ENCODE peak calls at places on chromosomes 4 and X, in five cellular contexts. K is IMR-90, L is trophoblast cell, U is neuronal stem cell, Y is H1. P is an unnamed sample.
A peak's percentile ranks its signal among the peaks of the same experiment; 100 is the strongest.

GRCh38 chrX:118660085-118660484 is 67.3 kb upstream of the IL13RA1 start:
- DNase-seq in U (no peak), K (no peak), Y (no peak), L (no peak), P (peak; percentile 56)

GRCh38 chr4:56435001-56435747 is at the start of gene PPAT:
- DNase-seq in K (peak; percentile 95), U (peak; percentile 99), Y (peak; percentile 95), L (peak; percentile 99), P (peak; percentile 98)

GRCh38 chr4:108854781-108855180 is 91.9 kb upstream of the ETNPPL start:
- DNase-seq in K (no peak), L (no peak), Y (no peak), U (no peak), P (no peak)

GRCh38 chr4:31058656-31059055 is 338.5 kb downstream of the PCDH7 start:
- DNase-seq in Y (no peak), L (no peak), K (no peak), U (no peak), P (no peak)

GRCh38 chr4:114400531-114400930 is 198.1 kb upstream of the UGT8 start:
- DNase-seq in Y (no peak), L (no peak), K (no peak), U (no peak), P (no peak)

GRCh38 chr4:38759077-38759789 is 23.6 kb downstream of the TLR10 start:
- DNase-seq in L (peak; percentile 22), U (peak; percentile 56), Y (peak; percentile 15), K (peak; percentile 80), P (peak; percentile 74)

GRCh38 chr4:102663073-102663472 is 97.7 kb downstream of the MANBA start:
- DNase-seq in K (peak; percentile 80), Y (no peak), L (no peak), U (no peak), P (peak; percentile 83)

GRCh38 chrX:135086197-135086854 is 34.0 kb downstream of the ETDB start:
- DNase-seq in U (peak; percentile 29), Y (no peak), L (peak; percentile 22), K (peak; percentile 61), P (peak; percentile 57)

GRCh38 chr4:42637861-42638260 is 19.0 kb downstream of the ATP8A1 start:
- DNase-seq in L (no peak), K (no peak), Y (no peak), U (no peak), P (no peak)

GRCh38 chr4:182143822-182144620 is 99.2 kb upstream of the TENM3 start:
- DNase-seq in U (peak; percentile 78), Y (no peak), L (peak; percentile 50), K (peak; percentile 83), P (peak; percentile 18)

GRCh38 chr4:20252656-20253271 is 1.1 kb downstream of the SLIT2 start:
- DNase-seq in L (no peak), Y (no peak), U (peak; percentile 40), K (peak; percentile 39), P (peak; percentile 38)

GRCh38 chrX:42732506-42732905 is 45.5 kb downstream of the PPP1R2C start:
- DNase-seq in K (no peak), Y (no peak), L (no peak), U (no peak), P (no peak)

GRCh38 chr4:57081651-57082349 is 28.4 kb downstream of the IGFBP7 start:
- DNase-seq in Y (no peak), L (no peak), U (no peak), K (no peak), P (no peak)

GRCh38 chr4:105840426-105841174 is 54.7 kb upstream of the NPNT start:
- DNase-seq in U (no peak), K (no peak), Y (no peak), L (no peak), P (no peak)

GRCh38 chrX:106039920-106040319 is 1.4 kb upstream of the SERPINA7 start:
- DNase-seq in U (no peak), L (no peak), Y (no peak), K (no peak), P (no peak)

GRCh38 chr4:23373269-23373668 is 516.6 kb downstream of the PPARGC1A start:
- DNase-seq in U (no peak), K (peak; percentile 4), L (peak; percentile 61), Y (no peak), P (peak; percentile 20)

GRCh38 chr4:33930497-33930896 is 2313.8 kb downstream of the ARAP2 start:
- DNase-seq in Y (no peak), K (no peak), L (no peak), U (no peak), P (no peak)

GRCh38 chr4:7767966-7768365 is 171.7 kb downstream of the AFAP1 start:
- DNase-seq in L (no peak), Y (no peak), U (no peak), K (no peak), P (no peak)
- H3K36me3 ChIP-seq in L (peaks cover 81% of the 10 kb centered on the region), Y (peaks cover 4% of the 10 kb centered on the region), U (peaks cover 9% of the 10 kb centered on the region), K (peaks cover 93% of the 10 kb centered on the region), P (peaks cover 90% of the 10 kb centered on the region)

GRCh38 chrX:114028907-114029662 is 554.8 kb upstream of the HTR2C start:
- DNase-seq in K (no peak), U (no peak), Y (no peak), L (no peak), P (no peak)
- H3K23ac ChIP-seq in K (no peak overlapping the region), U (no peak overlapping the region), Y (no peak overlapping the region), L (no peak overlapping the region), P (no peak overlapping the region)

GRCh38 chr4:119037709-119038463 is 97.7 kb upstream of the MYOZ2 start:
- DNase-seq in Y (no peak), K (no peak), U (no peak), L (no peak), P (no peak)
- H2AFZ ChIP-seq in Y (peak overlapping the region; percentile 51), K (no peak overlapping the region), U (no peak overlapping the region), L (no peak overlapping the region), P (no peak overlapping the region)

DNA sequence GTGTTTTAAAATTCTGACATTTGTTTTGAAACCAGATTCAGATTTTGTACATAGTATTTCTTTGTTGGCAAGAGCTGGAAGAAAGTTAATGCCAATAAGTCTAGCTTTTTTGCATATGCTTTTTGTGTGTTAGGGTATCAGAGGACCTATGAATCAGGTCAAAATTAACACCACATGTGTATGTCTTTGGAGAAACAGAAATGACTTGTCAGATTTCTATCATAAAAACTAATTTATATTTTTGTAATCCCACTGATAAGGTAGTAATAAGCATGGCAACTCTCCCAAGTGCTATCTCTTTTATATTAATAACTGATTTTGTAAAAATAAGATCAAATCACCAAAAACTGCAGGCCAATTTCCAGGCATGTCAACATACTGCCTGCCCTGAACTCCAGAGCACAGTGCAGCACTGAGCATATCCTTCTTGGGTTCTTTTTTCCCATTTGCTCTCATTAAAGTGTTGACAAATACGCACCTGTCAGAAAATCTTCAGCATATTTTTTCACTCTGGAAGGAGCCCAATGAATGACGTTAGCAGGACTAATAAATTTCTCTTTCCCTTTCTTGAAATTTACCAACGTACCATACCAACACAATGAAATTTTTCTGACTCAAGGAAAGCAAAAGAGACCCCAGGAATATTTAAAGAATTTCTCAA is 65.5 kb downstream of the SH3RF1 start:
- DNase-seq in Y (no peak), K (no peak), U (no peak), L (no peak), P (no peak)
- H3K36me3 ChIP-seq in Y (no peaks in the 10 kb centered on the region), K (peaks cover 1% of the 10 kb centered on the region), U (no peaks in the 10 kb centered on the region), L (no peaks in the 10 kb centered on the region), P (peaks cover 4% of the 10 kb centered on the region)

GRCh38 chr4:7938513-7939376 is 916 bp downstream of the AFAP1 start:
- DNase-seq in L (peak; percentile 14), U (no peak), Y (no peak), K (peak; percentile 45), P (peak; percentile 65)
- H3K23ac ChIP-seq in L (no peak overlapping the region), U (peak overlapping the region; percentile 94), Y (no peak overlapping the region), K (peak overlapping the region; percentile 89), P (peak overlapping the region; percentile 100)

DNA sequence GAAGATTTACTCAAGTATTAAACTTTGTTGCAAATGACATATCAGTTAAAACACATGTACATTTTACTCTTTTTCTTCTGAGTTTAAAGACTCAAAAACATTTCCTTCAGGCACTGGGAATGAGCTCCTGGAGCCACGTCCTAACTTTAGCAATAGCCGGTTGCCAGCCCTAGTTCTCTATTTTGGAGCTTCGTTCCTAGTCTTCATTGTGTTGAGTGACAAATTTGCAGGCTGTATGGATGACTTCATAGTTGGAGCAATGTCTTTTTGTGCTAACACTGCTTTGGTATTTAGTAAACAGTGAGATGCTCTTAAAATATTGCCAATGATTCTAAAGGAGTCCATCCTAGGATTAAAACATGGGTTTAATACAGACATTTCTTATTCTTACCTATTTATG is 190.9 kb downstream of the FAT4 start:
- DNase-seq in K (no peak), Y (no peak), U (no peak), L (no peak), P (no peak)
- H2AFZ ChIP-seq in K (no peak overlapping the region), Y (no peak overlapping the region), U (no peak overlapping the region), L (no peak overlapping the region), P (no peak overlapping the region)

DNA sequence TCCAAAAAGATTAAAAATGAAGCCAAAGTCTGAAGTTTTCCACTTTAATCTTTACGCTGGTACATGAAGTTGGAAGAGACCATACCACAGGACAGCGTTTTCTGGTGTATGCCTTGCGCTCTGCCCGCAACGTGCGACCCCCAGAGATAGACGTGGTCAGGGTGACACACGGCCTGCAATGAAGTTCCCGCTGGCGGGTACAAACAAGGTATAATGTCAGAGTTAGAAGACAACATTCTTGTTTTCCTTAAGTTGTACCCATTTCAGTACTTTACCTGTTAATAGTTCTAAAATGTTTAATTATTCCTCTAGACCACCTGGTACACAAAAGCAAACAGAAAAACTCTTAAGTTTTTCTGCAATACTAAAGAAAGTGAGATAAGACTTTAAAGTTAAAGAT is 4.8 kb downstream of the HNRNPDL start:
- DNase-seq in K (no peak), L (no peak), U (no peak), Y (no peak), P (no peak)
- H3K36me3 ChIP-seq in K (peaks cover 24% of the 10 kb centered on the region), L (peaks cover 11% of the 10 kb centered on the region), U (peaks cover 17% of the 10 kb centered on the region), Y (peaks cover 47% of the 10 kb centered on the region), P (peaks cover 6% of the 10 kb centered on the region)

GRCh38 chr4:2965262-2965661 is 1.9 kb downstream of the GRK4 start:
- DNase-seq in Y (no peak), U (no peak), K (no peak), L (no peak), P (no peak)

GRCh38 chr4:2962099-2962455 is 1.1 kb downstream of the NOP14 start:
- DNase-seq in Y (no peak), U (peak; percentile 14), K (no peak), L (no peak), P (no peak)

GRCh38 chr4:2962614-2963184 is 507 bp downstream of the NOP14 start:
- DNase-seq in K (peak; percentile 38), Y (no peak), L (peak; percentile 45), U (peak; percentile 71), P (peak; percentile 78)

GRCh38 chr4:2963185-2964076 is at the start of the genes GRK4 and NOP14:
- DNase-seq in K (peak; percentile 98), U (peak; percentile 98), L (peak; percentile 99), Y (peak; percentile 96), P (peak; percentile 98)

GRCh38 chr4:2964077-2964471 is 703 bp downstream of the GRK4 start:
- DNase-seq in U (peak; percentile 9), K (no peak), L (no peak), Y (no peak), P (no peak)
- H3K23ac ChIP-seq in U (peak overlapping the region; percentile 93), K (peak overlapping the region; percentile 70), L (no peak overlapping the region), Y (no peak overlapping the region), P (no peak overlapping the region)

DNA sequence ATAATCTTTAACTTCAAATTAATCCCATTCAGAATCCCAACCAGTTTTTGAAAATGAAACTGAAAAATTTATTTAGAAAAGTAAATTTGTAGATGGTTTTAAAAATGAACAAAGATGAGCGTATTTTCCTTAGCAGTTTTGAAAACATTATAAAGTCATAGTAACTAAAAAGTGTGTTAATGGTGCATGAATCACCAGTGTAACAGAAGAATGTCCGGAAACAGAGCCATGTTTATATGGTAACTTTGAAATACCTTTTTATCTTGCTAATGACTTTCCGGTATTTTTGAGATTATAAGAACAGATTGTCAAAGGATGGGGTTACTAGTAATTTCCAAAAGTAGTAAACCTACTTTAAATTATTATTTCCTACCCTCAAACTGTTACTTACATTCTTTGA is 145.9 kb downstream of the IRS4 start:
- DNase-seq in U (no peak), Y (no peak), K (peak; percentile 8), L (peak; percentile 1), P (peak; percentile 4)
- H2AFZ ChIP-seq in U (no peak overlapping the region), Y (no peak overlapping the region), K (no peak overlapping the region), L (no peak overlapping the region), P (no peak overlapping the region)

P was measured in mesenchymal stem cell.